ENCODE peak calls at places on chromosomes 4 and X, in four cellular contexts. R is NCI-H1694; A is effector memory CD8-positive, alpha-beta T cell; S is NCI-H1105 treated with DMSO at 0.1 percent for 48 hours. X is an unnamed sample.

GRCh38 chrX:24646745-24647182 is 383 bp downstream of the PCYT1B start:
- DNase-seq in S (peak; percentile 61), R (no peak), A (no peak), X (no peak)

GRCh38 chr4:87193958-87194675 is 26.3 kb downstream of the KLHL8 start:
- DNase-seq in R (no peak), S (no peak), A (no peak), X (no peak)

GRCh38 chr4:184801781-184802180 is 24.0 kb downstream of the ACSL1 start:
- DNase-seq in R (no peak), S (no peak), A (no peak), X (no peak)

GRCh38 chr4:183349673-183350072 is 27.4 kb upstream of the CLDN24 start:
- DNase-seq in S (no peak), A (no peak), R (no peak), X (no peak)

GRCh38 chrX:38864165-38864564 is 62.9 kb downstream of the MID1IP1 start:
- DNase-seq in R (no peak), A (no peak), S (no peak), X (no peak)

GRCh38 chrX:44384688-44385338 is 41.3 kb upstream of the EFHC2 start:
- DNase-seq in A (no peak), S (no peak), R (no peak), X (no peak)

GRCh38 chr4:127889903-127890302 is 9.2 kb downstream of the PLK4 start:
- DNase-seq in R (no peak), A (no peak), S (no peak), X (no peak)

GRCh38 chr4:59570850-59571476 is 1629.2 kb upstream of the ADGRL3 start:
- DNase-seq in R (no peak), A (no peak), S (no peak), X (no peak)

GRCh38 chr4:14168919-14169318 is 541.4 kb upstream of the BOD1L1 start:
- DNase-seq in S (peak; percentile 79), R (peak; percentile 3), A (no peak), X (no peak)

X was measured in CD4-positive, alpha-beta memory T cell.